ENCODE peak calls at places on chromosomes 16 and 17, in five cellular contexts. One of them, this sample, is unnamed.

GRCh38 chr17:75587718-75588545 is at the start of gene MYO15B:
- DNase-seq in CD8-positive, alpha-beta memory T cell: peak
- DNase-seq in K562: peak
- DNase-seq in stromal cell of bone marrow: no peak
- DNase-seq in T-helper 1 cell: peak
- DNase-seq in this sample: peak

GRCh38 chr16:31700200-31700529 is 172.5 kb downstream of the AHSP start:
- DNase-seq in CD8-positive, alpha-beta memory T cell: no peak
- DNase-seq in K562: peak
- DNase-seq in T-helper 1 cell: no peak
- DNase-seq in stromal cell of bone marrow: no peak
- DNase-seq in this sample: no peak

GRCh38 chr17:61352771-61353170 is 46.9 kb upstream of the TBX2 start:
- DNase-seq in T-helper 1 cell: no peak
- DNase-seq in K562: no peak
- DNase-seq in stromal cell of bone marrow: no peak
- DNase-seq in CD8-positive, alpha-beta memory T cell: no peak
- DNase-seq in this sample: no peak

GRCh38 chr16:10661737-10662136 is 33.0 kb downstream of the TEKT5 start:
- DNase-seq in K562: no peak
- DNase-seq in T-helper 1 cell: no peak
- DNase-seq in CD8-positive, alpha-beta memory T cell: no peak
- DNase-seq in stromal cell of bone marrow: no peak
- DNase-seq in this sample: no peak

GRCh38 chr16:84700518-84701277 is 898 bp downstream of the USP10 start:
- DNase-seq in stromal cell of bone marrow: no peak
- DNase-seq in T-helper 1 cell: no peak
- DNase-seq in K562: peak
- DNase-seq in CD8-positive, alpha-beta memory T cell: no peak
- DNase-seq in this sample: no peak

GRCh38 chr17:46818929-46819859 is 702 bp upstream of the WNT3 start:
- DNase-seq in stromal cell of bone marrow: no peak
- DNase-seq in K562: peak
- DNase-seq in T-helper 1 cell: no peak
- DNase-seq in CD8-positive, alpha-beta memory T cell: no peak
- DNase-seq in this sample: peak

GRCh38 chr17:48636177-48637018 is 10.2 kb upstream of the HOXB9 start:
- DNase-seq in K562: peak
- DNase-seq in CD8-positive, alpha-beta memory T cell: peak
- DNase-seq in T-helper 1 cell: peak
- DNase-seq in stromal cell of bone marrow: peak
- DNase-seq in this sample: peak

GRCh38 chr17:76714336-76714735 is 3.6 kb upstream of the MXRA7 start:
- DNase-seq in stromal cell of bone marrow: no peak
- DNase-seq in CD8-positive, alpha-beta memory T cell: no peak
- DNase-seq in K562: no peak
- DNase-seq in T-helper 1 cell: no peak
- DNase-seq in this sample: no peak

GRCh38 chr16:89711601-89712475 is 8.9 kb downstream of the VPS9D1 start:
- DNase-seq in stromal cell of bone marrow: no peak
- DNase-seq in CD8-positive, alpha-beta memory T cell: peak
- DNase-seq in T-helper 1 cell: peak
- DNase-seq in K562: peak
- DNase-seq in this sample: peak

GRCh38 chr17:44345497-44346026 is 460 bp downstream of the GRN start:
- DNase-seq in CD8-positive, alpha-beta memory T cell: peak
- DNase-seq in K562: peak
- DNase-seq in stromal cell of bone marrow: no peak
- DNase-seq in T-helper 1 cell: no peak
- DNase-seq in this sample: no peak

GRCh38 chr17:42409467-42410351 is 13.3 kb downstream of the CAVIN1 start:
- DNase-seq in T-helper 1 cell: no peak
- DNase-seq in K562: no peak
- DNase-seq in CD8-positive, alpha-beta memory T cell: no peak
- DNase-seq in stromal cell of bone marrow: peak
- DNase-seq in this sample: peak

GRCh38 chr17:43662432-43663141 is 865 bp upstream of the MEOX1 start:
- DNase-seq in K562: no peak
- DNase-seq in stromal cell of bone marrow: no peak
- DNase-seq in T-helper 1 cell: no peak
- DNase-seq in CD8-positive, alpha-beta memory T cell: no peak
- DNase-seq in this sample: no peak

GRCh38 chr17:2705263-2705662 is 6.3 kb downstream of the CLUH start:
- DNase-seq in CD8-positive, alpha-beta memory T cell: no peak
- DNase-seq in K562: no peak
- DNase-seq in stromal cell of bone marrow: no peak
- DNase-seq in T-helper 1 cell: no peak
- DNase-seq in this sample: peak

GRCh38 chr16:84461029-84461415 is 43.4 kb downstream of the MEAK7 start:
- DNase-seq in CD8-positive, alpha-beta memory T cell: no peak
- DNase-seq in K562: no peak
- DNase-seq in stromal cell of bone marrow: no peak
- DNase-seq in T-helper 1 cell: no peak
- DNase-seq in this sample: no peak

GRCh38 chr17:56601613-56602012 is 8.1 kb downstream of the NOG start:
- DNase-seq in CD8-positive, alpha-beta memory T cell: no peak
- DNase-seq in stromal cell of bone marrow: no peak
- DNase-seq in K562: no peak
- DNase-seq in T-helper 1 cell: no peak
- DNase-seq in this sample: no peak

This sample was measured in lower lobe of right lung.